ENCODE peak calls at places on chromosomes 1 and 21, in nine cellular contexts. K is cardiac muscle cell, R is fibroblast of mammary gland, M is Peyer's patch, Y is A549, X is heart right ventricle, C is neural progenitor cell, P is brain microvascular endothelial cell, U is ovary. V is an unnamed sample.

GRCh38 chr1:240152611-240153297 is 61.1 kb downstream of the FMN2 start:
- DNase-seq in M (no peak), K (no peak), P (peak; percentile 55), U (no peak), C (no peak), Y (no peak), X (no peak), R (peak; percentile 35), V (no peak)

GRCh38 chr1:100313382-100313781 is 38.9 kb upstream of the CDC14A start:
- DNase-seq in P (no peak), X (no peak), R (no peak), K (no peak), M (no peak), Y (no peak), U (no peak), C (no peak), V (peak; percentile 13)

GRCh38 chr1:221711642-221712041 is 30.2 kb downstream of the DUSP10 start:
- DNase-seq in C (no peak), K (no peak), P (no peak), U (no peak), M (no peak), Y (no peak), R (no peak), X (no peak), V (no peak)

GRCh38 chr1:160682983-160683886 is 28.4 kb downstream of the CD48 start:
- DNase-seq in C (no peak), M (no peak), P (no peak), R (no peak), U (no peak), K (peak; percentile 44), X (no peak), Y (no peak), V (peak; percentile 11)

GRCh38 chr1:28370220-28371010 is 875 bp downstream of the PHACTR4 start:
- DNase-seq in M (no peak), Y (peak; percentile 51), C (peak; percentile 65), X (peak; percentile 12), K (peak; percentile 45), U (peak; percentile 23), R (peak; percentile 60), P (peak; percentile 48), V (peak; percentile 39)

GRCh38 chr1:26734501-26735058 is 38.8 kb downstream of the ARID1A start:
- DNase-seq in U (no peak), P (no peak), Y (no peak), X (no peak), K (peak; percentile 79), C (no peak), M (no peak), R (peak; percentile 62), V (no peak)

GRCh38 chr1:209813902-209814301 is 8.0 kb upstream of the IRF6 start:
- DNase-seq in C (no peak), K (no peak), Y (no peak), R (no peak), M (no peak), X (no peak), P (no peak), U (no peak), V (no peak)

GRCh38 chr1:106181866-106182265 is 874.6 kb upstream of the PRMT6 start:
- DNase-seq in K (no peak), M (no peak), P (no peak), C (no peak), R (no peak), U (no peak), X (no peak), Y (no peak), V (no peak)

GRCh38 chr1:47696911-47697441 is 259.1 kb downstream of the FOXD2 start:
- DNase-seq in M (no peak), U (no peak), X (no peak), Y (no peak), R (no peak), K (no peak), P (no peak), C (no peak), V (no peak)

GRCh38 chr1:164764333-164764732 is 205.3 kb downstream of the PBX1 start:
- DNase-seq in U (no peak), P (peak; percentile 68), R (peak; percentile 51), Y (no peak), M (no peak), K (no peak), C (no peak), X (no peak), V (no peak)

GRCh38 chr21:39874759-39875158 is 7.5 kb downstream of the PCP4 start:
- DNase-seq in R (no peak), M (no peak), P (no peak), C (no peak), Y (no peak), U (no peak), X (no peak), K (no peak), V (no peak)

GRCh38 chr1:151238467-151238739 is 16.1 kb upstream of the PSMD4 start:
- DNase-seq in C (no peak), P (peak; percentile 58), U (no peak), K (peak; percentile 66), X (no peak), M (no peak), R (peak; percentile 97), Y (no peak), V (peak; percentile 47)
- H3K4me3 ChIP-seq in C (no peak overlapping the region), P (no peak overlapping the region), U (no peak overlapping the region), K (no peak overlapping the region), X (no peak overlapping the region), M (no peak overlapping the region), R (no peak overlapping the region), Y (no peak overlapping the region), V (no peak overlapping the region)

DNA sequence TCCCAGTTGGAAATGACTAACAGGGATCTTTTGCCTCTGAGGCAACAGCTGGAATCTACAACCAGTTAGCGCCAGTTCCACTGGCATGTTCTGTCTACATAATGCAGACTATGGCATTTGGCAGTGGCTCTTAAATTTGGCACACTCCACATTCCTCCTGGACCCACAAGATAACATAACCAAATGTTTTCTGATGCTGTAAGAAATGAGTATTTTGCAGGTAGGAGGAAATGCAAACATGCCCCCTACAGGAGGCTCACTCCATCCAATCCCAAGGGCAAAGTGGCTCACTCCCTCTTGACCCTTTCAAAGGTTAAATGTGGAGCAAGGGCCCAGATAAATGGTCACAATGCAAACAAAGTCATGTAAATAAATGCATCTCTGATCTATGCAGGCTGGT is 129.2 kb upstream of the PROX1 start:
- DNase-seq in X (no peak), M (no peak), U (no peak), R (no peak), K (no peak), Y (no peak), P (no peak), C (no peak), V (no peak)
- TF ChIP-seq CTCF in X (no peak), M (no peak), U (no peak), R (no peak), K (no peak), Y (no peak), P (no peak), C (peak; percentile 19), V (no peak)

DNA sequence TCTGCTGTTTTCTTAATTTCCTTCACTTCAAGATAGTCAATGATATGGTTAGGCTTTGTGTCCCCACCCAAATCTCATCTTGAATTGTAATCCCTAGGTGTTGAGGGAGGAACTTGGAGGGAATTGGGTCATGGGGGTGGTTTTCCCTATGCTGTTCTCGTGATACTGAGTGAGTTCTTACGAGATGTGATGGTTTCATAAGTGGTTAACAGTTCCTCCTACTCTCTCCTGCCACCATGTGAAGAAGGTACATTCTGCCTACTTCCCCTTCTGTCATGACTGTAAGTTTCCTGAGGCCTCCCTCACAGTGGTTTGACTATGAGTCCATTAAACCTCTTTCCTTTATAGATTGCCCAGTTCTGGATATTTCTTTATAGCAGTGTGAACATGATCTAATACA is 74.0 kb upstream of the SAMSN1 start:
- DNase-seq in Y (no peak), C (no peak), U (no peak), P (no peak), X (no peak), M (no peak), R (no peak), K (no peak), V (no peak)
- H3K4me3 ChIP-seq in Y (no peak overlapping the region), C (no peak overlapping the region), U (no peak overlapping the region), P (no peak overlapping the region), X (no peak overlapping the region), M (no peak overlapping the region), R (no peak overlapping the region), K (no peak overlapping the region), V (no peak overlapping the region)

DNA sequence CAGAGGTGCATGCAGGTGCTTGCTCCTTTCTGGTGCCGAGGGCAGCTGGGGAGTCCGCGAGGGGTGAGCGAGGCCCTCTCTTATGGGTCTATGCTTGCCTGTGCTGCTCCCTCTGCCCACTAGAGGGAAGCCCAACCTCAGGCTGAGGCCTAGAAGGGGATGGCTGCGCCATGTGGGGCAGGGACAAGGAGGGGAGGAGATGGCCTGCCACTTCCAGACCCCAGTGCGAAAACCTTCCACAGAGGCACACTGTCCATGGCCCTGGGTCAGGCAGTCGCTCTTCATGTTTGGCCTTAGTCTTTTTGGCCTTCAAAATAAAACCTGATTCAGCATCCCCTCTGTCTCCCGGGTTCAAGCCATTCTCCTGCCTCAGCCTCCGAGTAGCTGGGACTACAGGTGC is 14.0 kb downstream of the RHBG start:
- DNase-seq in M (peak; percentile 67), C (peak; percentile 88), K (peak; percentile 66), Y (peak; percentile 88), X (peak; percentile 55), P (peak; percentile 37), U (peak; percentile 49), R (peak; percentile 44), V (peak; percentile 36)
- TF ChIP-seq CTCF in M (peak; percentile 77), C (peak; percentile 83), K (peak; percentile 89), Y (peak; percentile 76), X (peak; percentile 78), P (peak; percentile 95), U (no peak), R (peak; percentile 84), V (peak; percentile 95)

DNA sequence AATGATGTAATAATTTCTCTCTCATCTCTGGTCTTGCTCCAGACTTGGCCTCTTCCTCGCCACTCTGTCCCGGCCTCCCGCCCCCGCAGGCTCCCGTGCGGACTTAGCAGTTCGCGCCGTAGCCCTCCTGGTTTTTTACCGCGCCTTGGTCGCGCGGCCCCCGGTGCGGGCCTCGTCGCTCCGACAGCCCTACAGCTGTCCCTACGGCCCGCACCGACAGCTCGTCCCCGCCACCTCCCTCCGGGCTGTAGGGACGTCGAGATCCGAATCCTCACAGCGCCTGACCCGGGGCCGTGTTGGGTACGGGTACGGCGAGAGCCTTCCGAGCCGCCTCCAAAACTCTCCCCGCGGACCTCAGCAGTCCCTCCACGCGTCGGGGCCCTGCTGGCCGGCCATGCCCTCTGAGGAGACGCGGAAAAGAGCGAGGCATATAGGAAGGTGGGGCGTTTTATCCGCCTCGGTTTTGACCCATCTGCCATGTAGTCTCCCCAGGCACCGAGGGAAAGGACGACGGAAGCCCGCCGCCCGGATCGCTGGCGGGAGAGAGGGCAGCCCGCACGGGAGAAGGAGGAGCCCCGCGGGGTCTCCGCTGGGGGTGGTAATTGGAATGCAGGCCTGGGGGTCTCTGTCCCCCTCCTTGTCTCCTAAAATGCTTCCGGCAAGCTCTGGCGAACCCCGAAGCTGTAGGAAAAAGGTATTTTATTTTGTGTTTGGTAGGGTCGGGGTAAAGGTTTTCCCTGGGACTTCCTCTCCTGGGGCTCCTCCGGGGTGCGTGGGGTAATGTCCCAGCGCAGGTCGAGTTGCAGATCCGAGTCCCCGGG is 3.3 kb downstream of the LHX4 start:
- DNase-seq in U (no peak), Y (no peak), X (no peak), P (no peak), K (no peak), C (peak; percentile 39), R (no peak), M (peak; percentile 40), V (no peak)
- H3K4me3 ChIP-seq in U (no peak overlapping the region), Y (no peak overlapping the region), X (no peak overlapping the region), P (no peak overlapping the region), K (no peak overlapping the region), C (no peak overlapping the region), R (no peak overlapping the region), M (no peak overlapping the region), V (no peak overlapping the region)